ENCODE peak calls at places on chromosomes 2 and 18, in seven cellular contexts. W, I, R, O, G, U and L are unnamed samples.

GRCh38 chr2:161233858-161234431 is 73.7 kb downstream of the TANK start:
- DNase-seq in U (no peak), O (no peak), W (no peak), G (no peak), R (no peak), I (no peak), L (no peak)

GRCh38 chr2:226077841-226078240 is 678.3 kb downstream of the NYAP2 start:
- DNase-seq in W (no peak), I (no peak), R (no peak), U (no peak), G (no peak), O (no peak), L (no peak)

GRCh38 chr2:33497177-33497787 is 20.8 kb downstream of the RASGRP3 start:
- DNase-seq in W (no peak), O (no peak), R (peak; percentile 88), G (no peak), U (no peak), I (no peak), L (no peak)

GRCh38 chr2:96100893-96101304 is 15.5 kb downstream of the ADRA2B start:
- DNase-seq in I (no peak), G (no peak), W (no peak), O (no peak), R (no peak), U (no peak), L (no peak)

GRCh38 chr2:46194856-46195255 is 102.4 kb upstream of the EPAS1 start:
- DNase-seq in I (no peak), U (no peak), O (no peak), R (no peak), G (no peak), W (no peak), L (no peak)

GRCh38 chr18:13437801-13438506 is 219.4 kb downstream of the LDLRAD4 start:
- DNase-seq in I (no peak), O (no peak), U (no peak), R (no peak), G (no peak), W (no peak), L (no peak)

GRCh38 chr2:94956797-94957391 is 68.6 kb upstream of the MAL start:
- DNase-seq in I (peak; percentile 67), U (peak; percentile 19), G (no peak), W (peak; percentile 61), O (peak; percentile 45), R (peak; percentile 30), L (no peak)

GRCh38 chr2:58215429-58215828 is 25.7 kb downstream of the FANCL start:
- DNase-seq in W (no peak), U (no peak), R (peak; percentile 70), O (no peak), G (no peak), I (no peak), L (no peak)

GRCh38 chr2:74743778-74744177 is 89.7 kb downstream of the SEMA4F start:
- DNase-seq in U (no peak), R (no peak), W (no peak), I (no peak), G (no peak), O (no peak), L (no peak)

GRCh38 chr2:230976671-230977171 is 19.2 kb upstream of the SPATA3 start:
- DNase-seq in R (no peak), W (no peak), I (no peak), G (no peak), O (no peak), U (no peak), L (no peak)

GRCh38 chr2:104768694-104769093 is 85.2 kb upstream of the POU3F3 start:
- DNase-seq in O (no peak), G (no peak), R (no peak), I (no peak), W (peak; percentile 55), U (no peak), L (no peak)

GRCh38 chr18:48629730-48630324 is 91.0 kb downstream of the CTIF start:
- DNase-seq in R (peak; percentile 49), G (no peak), O (peak; percentile 36), U (peak; percentile 83), I (no peak), W (peak; percentile 98), L (peak; percentile 66)

GRCh38 chr2:126932966-126933555 is 34.4 kb downstream of the TEX51 start:
- DNase-seq in W (no peak), G (no peak), R (no peak), I (peak; percentile 13), U (no peak), O (no peak), L (no peak)

GRCh38 chr2:86584164-86584913 is 21.1 kb upstream of the CHMP3 start:
- DNase-seq in W (peak; percentile 42), U (peak; percentile 10), G (no peak), O (no peak), R (peak; percentile 94), I (no peak), L (no peak)

GRCh38 chr18:6543330-6543908 is 128.7 kb upstream of the L3MBTL4 start:
- DNase-seq in U (peak; percentile 27), I (peak; percentile 64), O (no peak), G (peak; percentile 42), R (peak; percentile 60), W (peak; percentile 55), L (peak; percentile 46)

GRCh38 chr2:154697422-154698237 is 865 bp upstream of the KCNJ3 start:
- DNase-seq in I (peak; percentile 60), W (no peak), R (no peak), U (no peak), O (peak; percentile 15), G (peak; percentile 83), L (peak; percentile 55)

GRCh38 chr2:7044253-7045250 is 127.3 kb downstream of the RNF144A start:
- DNase-seq in U (peak; percentile 21), W (peak; percentile 64), O (peak; percentile 19), I (peak; percentile 76), G (peak; percentile 55), R (peak; percentile 64), L (peak; percentile 60)

GRCh38 chr2:26215833-26216232 is 28.6 kb downstream of the HADHA start:
- DNase-seq in U (no peak), I (no peak), R (no peak), W (no peak), G (no peak), O (no peak), L (no peak)

GRCh38 chr2:54569745-54570296 is 113.7 kb downstream of the SPTBN1 start:
- DNase-seq in I (no peak), W (no peak), G (peak; percentile 63), R (no peak), U (no peak), O (no peak), L (no peak)
- H4K20me1 ChIP-seq in I (peaks cover 82% of the 10 kb centered on the region), W (no peaks in the 10 kb centered on the region), G (peaks cover 81% of the 10 kb centered on the region), R (no peaks in the 10 kb centered on the region), U (no peaks in the 10 kb centered on the region), O (peaks cover 3% of the 10 kb centered on the region), L (peaks cover 26% of the 10 kb centered on the region)

GRCh38 chr18:22164337-22165048 is 4.9 kb upstream of the GATA6 start:
- DNase-seq in O (no peak), I (no peak), G (no peak), R (no peak), U (no peak), W (no peak), L (peak; percentile 45)
- TF ChIP-seq EZH2 in O (no peak), I (peak; percentile 59), G (no peak), R (no peak), U (peak; percentile 22), W (no peak), L (no peak)

DNA sequence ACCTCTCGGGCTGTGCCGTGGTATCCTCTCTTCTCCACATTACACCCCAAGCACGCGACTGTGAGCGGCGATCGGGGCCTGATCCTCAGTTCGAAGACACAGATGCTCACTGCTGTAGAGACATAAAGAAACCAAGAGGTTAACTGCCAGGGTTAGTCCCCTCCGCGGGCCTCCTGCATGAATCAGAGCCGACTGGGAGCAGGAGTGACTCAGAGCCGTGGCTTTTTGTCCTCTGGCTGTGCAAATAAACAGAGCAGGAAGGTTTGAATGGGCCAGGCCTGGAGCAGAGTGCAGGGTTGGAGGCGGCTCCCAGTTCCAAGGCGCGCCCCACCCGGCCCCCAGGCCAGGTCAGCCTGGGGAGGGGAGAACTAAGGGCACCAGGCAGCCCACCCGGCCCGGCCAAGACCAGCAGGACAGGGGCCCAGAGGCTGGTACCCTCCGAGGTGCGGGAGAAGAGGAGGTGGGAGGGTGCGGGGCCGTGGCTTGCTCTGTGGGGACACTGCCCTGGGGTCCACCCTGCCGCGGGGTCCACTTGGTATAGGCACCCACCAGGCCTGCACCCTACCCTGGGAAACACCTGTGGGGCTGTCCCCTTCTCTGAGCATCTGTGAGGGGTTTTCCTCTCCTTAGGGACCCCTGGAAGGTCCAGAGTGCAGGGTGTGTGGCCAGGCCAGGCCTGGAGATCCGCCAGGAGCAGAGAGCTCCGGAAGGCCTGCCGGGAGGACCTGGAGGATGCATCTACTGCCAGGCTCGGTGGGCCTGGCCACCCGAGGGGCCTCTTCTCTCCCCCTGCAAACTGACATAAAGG is 16.5 kb downstream of the TWIST2 start:
- DNase-seq in R (peak; percentile 96), O (peak; percentile 96), U (peak; percentile 90), W (peak; percentile 99), I (peak; percentile 76), G (peak; percentile 80), L (peak; percentile 96)
- H2AFZ ChIP-seq in R (peak overlapping the region; percentile 76), O (no peak overlapping the region), U (peak overlapping the region; percentile 73), W (no peak overlapping the region), I (no peak overlapping the region), G (no peak overlapping the region), L (peak overlapping the region; percentile 41)

DNA sequence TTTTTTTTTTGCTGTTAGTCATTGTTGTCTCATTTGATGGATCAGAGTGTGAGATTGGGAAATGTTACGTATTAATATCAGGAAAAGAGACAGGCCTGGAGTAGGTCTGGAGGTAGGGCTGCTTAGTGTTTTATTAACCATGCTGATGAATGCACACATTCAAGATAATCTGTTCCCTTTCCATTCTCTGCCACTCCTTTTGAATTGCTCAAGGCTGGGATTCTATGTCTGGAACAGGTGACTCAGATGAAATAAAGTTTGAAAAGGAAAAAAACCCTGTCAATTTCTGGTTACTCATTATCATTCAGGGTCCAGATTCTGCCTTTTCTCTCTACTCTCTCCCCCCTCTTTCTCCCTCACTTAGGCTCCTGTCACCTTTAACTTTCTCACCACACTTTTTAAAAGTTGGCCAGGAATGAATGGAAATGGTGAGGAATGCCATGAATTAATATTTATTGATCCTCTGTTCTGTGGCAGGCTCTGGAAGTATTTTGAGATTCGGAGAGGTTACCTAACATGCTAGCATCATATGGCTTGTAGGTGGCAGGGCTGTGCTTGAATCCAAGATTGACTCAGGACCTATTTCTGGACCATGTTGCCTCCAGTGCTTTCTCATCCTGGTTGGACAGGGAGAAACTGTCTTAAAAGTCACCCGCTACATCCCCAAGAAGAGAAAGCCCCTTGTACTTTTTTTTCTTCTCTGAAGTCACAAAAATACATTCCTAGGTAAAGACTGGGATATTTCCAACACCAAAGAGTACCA is 40.2 kb downstream of the MAP4K4 start:
- DNase-seq in W (peak; percentile 75), O (no peak), U (peak; percentile 89), G (no peak), I (no peak), R (no peak), L (peak; percentile 48)
- H4K20me1 ChIP-seq in W (peaks cover 27% of the 10 kb centered on the region), O (peaks cover 64% of the 10 kb centered on the region), U (no peaks in the 10 kb centered on the region), G (peaks cover 95% of the 10 kb centered on the region), I (peaks cover 50% of the 10 kb centered on the region), R (peaks cover 19% of the 10 kb centered on the region), L (peaks cover 76% of the 10 kb centered on the region)

GRCh38 chr2:229714736-229715541 is 584 bp upstream of the DNER start:
- DNase-seq in R (peak; percentile 50), W (peak; percentile 87), I (peak; percentile 92), G (peak; percentile 89), O (peak; percentile 43), U (peak; percentile 56), L (peak; percentile 86)
- TF ChIP-seq EZH2 in R (no peak), W (no peak), I (no peak), G (peak; percentile 61), O (no peak), U (peak; percentile 27), L (no peak)

GRCh38 chr2:174606336-174606735 is 8.7 kb upstream of the WIPF1 start:
- DNase-seq in O (no peak), R (no peak), U (peak; percentile 51), G (no peak), I (no peak), W (peak; percentile 95), L (peak; percentile 73)
- H2AFZ ChIP-seq in O (no peak overlapping the region), R (no peak overlapping the region), U (no peak overlapping the region), G (no peak overlapping the region), I (no peak overlapping the region), W (no peak overlapping the region), L (no peak overlapping the region)